ENCODE peak calls at places on chromosomes 6 and 20, in ten cellular contexts. B is astrocyte, Z is heart right ventricle, V is MCF 10A, K is esophagus squamous epithelium, S is suprapubic skin, M is GM10248, I is Calu3, R is B cell, L is kidney. J is an unnamed sample.

GRCh38 chr6:129525055-129525454 is 184.9 kb downstream of the ARHGAP18 start:
- DNase-seq in M (no peak), S (no peak), Z (no peak), V (peak), B (peak), R (no peak), L (no peak), I (no peak), K (no peak), J (no peak)

GRCh38 chr20:48076247-48076646 is 291.0 kb upstream of the SULF2 start:
- DNase-seq in K (no peak), I (no peak), V (no peak), M (no peak), B (no peak), Z (no peak), R (no peak), S (no peak), L (no peak), J (no peak)

GRCh38 chr6:20447581-20448132 is 46.0 kb downstream of the E2F3 start:
- DNase-seq in R (no peak), B (no peak), K (no peak), L (no peak), V (peak), S (no peak), I (no peak), M (no peak), Z (no peak), J (no peak)

GRCh38 chr6:138383776-138384175 is 6.1 kb downstream of the SMIM28 start:
- DNase-seq in B (no peak), K (no peak), V (no peak), Z (no peak), M (no peak), R (no peak), I (no peak), S (no peak), L (no peak), J (no peak)

GRCh38 chr6:26501482-26501986 is 1.4 kb downstream of the BTN1A1 start:
- DNase-seq in M (peak), S (no peak), B (peak), Z (peak), I (peak), V (no peak), L (peak), R (peak), K (no peak), J (no peak)

GRCh38 chr20:46200582-46201570 is 82.8 kb downstream of the CD40 start:
- DNase-seq in S (no peak), K (no peak), Z (no peak), I (no peak), V (no peak), M (no peak), L (no peak), B (no peak), R (no peak), J (no peak)

GRCh38 chr6:93416575-93417420 is 2.6 kb downstream of the EPHA7 start:
- DNase-seq in M (peak), K (no peak), R (peak), B (peak), L (peak), I (peak), S (peak), V (no peak), Z (peak), J (no peak)

GRCh38 chr6:157269261-157269794 is 54.0 kb downstream of the TMEM242 start:
- DNase-seq in I (no peak), S (no peak), R (no peak), Z (peak), B (peak), L (peak), M (no peak), K (no peak), V (no peak), J (no peak)

GRCh38 chr6:35377002-35377401 is 34.6 kb downstream of the PPARD start:
- DNase-seq in K (no peak), V (no peak), R (no peak), S (no peak), M (no peak), Z (no peak), L (no peak), I (no peak), B (peak), J (no peak)

GRCh38 chr6:140846518-140847277 is 1286.0 kb upstream of the GJE1 start:
- DNase-seq in I (no peak), L (no peak), M (no peak), K (no peak), S (no peak), B (peak), Z (no peak), R (no peak), V (peak), J (no peak)

GRCh38 chr6:170080828-170081368 is 210.0 kb downstream of the DLL1 start:
- DNase-seq in Z (peak), V (no peak), K (no peak), R (no peak), L (peak), B (no peak), M (no peak), I (no peak), S (peak), J (no peak)

GRCh38 chr6:161743526-161744196 is 469.8 kb upstream of the AGPAT4 start:
- DNase-seq in I (no peak), V (no peak), L (no peak), M (no peak), R (no peak), Z (no peak), K (no peak), S (no peak), B (no peak), J (no peak)

GRCh38 chr20:25248501-25249172 is 752 bp downstream of the PYGB start:
- DNase-seq in L (no peak), Z (no peak), M (peak), I (no peak), B (no peak), K (no peak), R (no peak), V (no peak), S (no peak), J (no peak)

GRCh38 chr6:121235386-121235785 is 98.9 kb downstream of the TBC1D32 start:
- DNase-seq in M (no peak), K (no peak), V (no peak), Z (no peak), B (no peak), R (no peak), L (no peak), I (no peak), S (no peak), J (no peak)

GRCh38 chr6:13406051-13406477 is 77.7 kb upstream of the TBC1D7 start:
- DNase-seq in Z (peak), B (no peak), R (no peak), I (no peak), K (no peak), M (no peak), S (no peak), V (no peak), L (no peak), J (no peak)

GRCh38 chr20:8790442-8791074 is 278.3 kb upstream of the PLCB4 start:
- DNase-seq in I (peak), L (no peak), S (no peak), R (no peak), Z (peak), V (peak), B (peak), K (no peak), M (peak), J (no peak)

GRCh38 chr6:41231246-41231645 is 3.1 kb downstream of the TREML4 start:
- DNase-seq in L (no peak), B (no peak), S (no peak), Z (no peak), I (no peak), M (no peak), V (no peak), K (no peak), R (no peak), J (no peak)

GRCh38 chr6:41229716-41230115 is 1.6 kb downstream of the TREML4 start:
- DNase-seq in L (no peak), B (no peak), K (no peak), M (no peak), I (no peak), S (no peak), R (no peak), V (no peak), Z (no peak), J (no peak)

GRCh38 chr6:41226752-41227151 is 1.4 kb upstream of the TREML4 start:
- DNase-seq in R (no peak), I (no peak), K (no peak), B (no peak), S (no peak), Z (no peak), L (no peak), M (no peak), V (no peak), J (no peak)

GRCh38 chr6:41228088-41228487 is at the start of gene TREML4:
- DNase-seq in K (no peak), S (no peak), V (no peak), R (peak), M (no peak), B (no peak), I (no peak), L (no peak), Z (no peak), J (no peak)

GRCh38 chr6:41228616-41229015 is 467 bp downstream of the TREML4 start:
- DNase-seq in R (no peak), K (no peak), L (no peak), I (no peak), Z (no peak), S (no peak), V (peak), M (no peak), B (no peak), J (no peak)
- TF ChIP-seq CTCF in R (no peak), K (no peak), L (no peak), I (no peak), Z (no peak), S (no peak), V (no peak), M (peak), B (no peak), J (no peak)

DNA sequence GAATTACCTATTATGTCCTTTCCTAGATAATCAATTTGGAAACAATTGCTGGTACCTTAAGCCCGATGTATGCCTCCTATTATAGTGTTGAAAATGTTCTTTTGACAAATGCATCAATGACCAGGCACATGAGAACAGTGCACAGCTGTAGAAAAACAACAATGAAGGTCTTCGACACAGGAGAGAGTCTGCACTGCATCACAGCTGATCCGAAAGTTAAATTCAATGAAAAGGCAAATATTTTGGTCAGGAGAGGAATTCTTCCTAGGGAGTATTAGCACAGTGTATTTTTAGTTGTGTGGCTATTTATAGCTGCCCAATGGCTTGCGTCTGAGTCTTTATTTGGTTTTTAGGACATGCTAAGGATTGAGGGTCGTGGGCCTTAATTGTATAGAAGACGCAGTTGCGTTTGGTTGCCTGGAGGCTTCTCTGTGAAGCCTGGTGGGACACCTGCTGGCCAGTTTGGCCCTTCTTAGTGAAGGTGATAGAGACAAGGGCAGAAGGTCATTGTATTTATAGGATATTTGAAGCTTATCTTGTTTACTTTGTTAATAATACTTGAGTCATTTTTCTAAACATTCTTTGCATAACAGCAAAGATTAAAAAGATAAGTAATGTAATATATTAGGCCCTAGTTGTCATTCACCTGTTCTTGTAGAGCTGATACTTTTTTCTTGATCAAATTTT is 72.3 kb downstream of the CDYL start:
- DNase-seq in L (no peak), B (no peak), M (no peak), Z (peak), V (peak), K (no peak), S (no peak), R (no peak), I (peak), J (no peak)
- TF ChIP-seq CTCF in L (peak), B (peak), M (peak), Z (peak), V (peak), K (no peak), S (no peak), R (peak), I (no peak), J (no peak)

GRCh38 chr20:11379257-11380011 is 538.3 kb upstream of the BTBD3 start:
- DNase-seq in L (peak), I (no peak), B (no peak), V (no peak), S (no peak), M (no peak), R (no peak), Z (no peak), K (no peak), J (no peak)

GRCh38 chr20:11376406-11376805 is 541.3 kb upstream of the BTBD3 start:
- DNase-seq in V (peak), S (no peak), I (no peak), L (no peak), B (no peak), M (no peak), K (no peak), R (no peak), Z (no peak), J (no peak)

GRCh38 chr20:11376998-11377397 is 540.7 kb upstream of the BTBD3 start:
- DNase-seq in K (no peak), V (peak), I (no peak), Z (no peak), M (no peak), B (peak), S (no peak), R (no peak), L (no peak), J (no peak)

GRCh38 chr20:11377761-11378160 is 539.9 kb upstream of the BTBD3 start:
- DNase-seq in K (no peak), I (no peak), M (no peak), S (no peak), L (no peak), V (no peak), Z (no peak), R (no peak), B (no peak), J (no peak)

DNA sequence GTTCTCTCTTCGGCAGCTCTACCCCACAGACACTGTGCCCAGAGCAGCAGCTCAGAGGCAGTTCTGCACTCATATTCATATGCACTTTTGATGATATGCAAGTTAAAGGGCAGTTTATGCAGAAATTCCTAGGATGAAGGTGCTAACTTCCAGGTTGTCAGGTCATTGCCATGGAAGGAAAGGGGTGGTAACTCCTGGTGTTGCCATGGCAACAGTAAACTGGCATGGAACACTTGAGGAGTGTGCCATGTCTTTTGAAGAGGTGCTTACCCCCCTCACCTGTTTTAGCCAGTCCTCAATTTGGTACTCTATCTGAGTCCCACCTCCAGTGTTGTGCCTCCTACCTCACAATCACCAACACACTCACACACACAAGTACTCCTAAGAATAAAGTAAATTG is 539.4 kb upstream of the BTBD3 start:
- DNase-seq in I (no peak), K (no peak), B (no peak), L (no peak), V (no peak), M (no peak), R (no peak), Z (no peak), S (no peak), J (no peak)
- TF ChIP-seq CTCF in I (no peak), K (no peak), B (no peak), L (no peak), V (no peak), M (no peak), R (no peak), Z (no peak), S (no peak), J (no peak)

DNA sequence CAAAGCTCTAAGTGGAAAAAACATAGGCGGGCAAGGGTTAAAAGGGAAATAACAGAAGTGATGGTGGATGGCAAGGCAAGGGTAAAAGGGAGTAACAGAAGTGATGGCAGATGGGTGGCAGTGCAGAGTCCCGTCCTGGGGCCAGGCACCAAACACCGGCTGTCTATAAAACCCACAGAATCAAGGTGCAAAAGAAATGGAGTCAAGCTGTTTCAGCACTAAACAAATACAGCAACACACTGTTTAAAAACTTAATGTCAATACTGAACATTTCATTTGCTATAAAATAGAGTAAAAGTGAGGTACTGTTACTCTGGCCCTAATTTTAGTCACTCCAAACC is 87.6 kb downstream of the MAN1A1 start:
- DNase-seq in S (no peak), R (no peak), Z (no peak), M (no peak), B (no peak), I (no peak), V (no peak), L (no peak), K (no peak), J (no peak)
- TF ChIP-seq CTCF in S (no peak), R (no peak), Z (no peak), M (no peak), B (no peak), I (no peak), V (no peak), L (no peak), K (no peak), J (no peak)

GRCh38 chr6:45505470-45505869 is 127.7 kb upstream of the SUPT3H start:
- DNase-seq in L (no peak), S (no peak), V (no peak), R (no peak), M (no peak), K (no peak), Z (no peak), B (no peak), I (no peak), J (no peak)

GRCh38 chr6:45498620-45499019 is 120.9 kb upstream of the SUPT3H start:
- DNase-seq in M (no peak), V (no peak), S (no peak), K (no peak), I (no peak), L (no peak), Z (no peak), B (no peak), R (no peak), J (no peak)

GRCh38 chr6:45504947-45505346 is 127.2 kb upstream of the SUPT3H start:
- DNase-seq in B (peak), I (peak), K (no peak), M (no peak), R (no peak), S (no peak), V (peak), Z (no peak), L (no peak), J (no peak)

GRCh38 chr6:45502446-45502845 is 124.7 kb upstream of the SUPT3H start:
- DNase-seq in V (no peak), R (no peak), B (no peak), K (no peak), L (no peak), I (no peak), Z (no peak), S (no peak), M (no peak), J (no peak)

GRCh38 chr6:45500924-45501816 is 123.4 kb upstream of the SUPT3H start:
- DNase-seq in R (no peak), I (no peak), S (no peak), B (no peak), L (no peak), M (no peak), V (no peak), K (no peak), Z (no peak), J (no peak)
- TF ChIP-seq CTCF in R (no peak), I (no peak), S (no peak), B (peak), L (no peak), M (no peak), V (peak), K (no peak), Z (no peak), J (no peak)

GRCh38 chr6:31874084-31874670 is 4.6 kb downstream of the SLC44A4 start:
- DNase-seq in I (no peak), B (no peak), L (no peak), S (no peak), M (no peak), K (no peak), R (no peak), V (no peak), Z (no peak), J (no peak)

GRCh38 chr6:31874836-31875572 is 3.8 kb downstream of the SLC44A4 start:
- DNase-seq in S (no peak), I (no peak), B (no peak), K (no peak), R (no peak), Z (no peak), V (no peak), L (no peak), M (no peak), J (no peak)

GRCh38 chr6:31871068-31871659 is 7.6 kb downstream of the SLC44A4 start:
- DNase-seq in K (no peak), I (no peak), S (no peak), R (no peak), Z (no peak), M (no peak), L (no peak), V (no peak), B (peak), J (no peak)

GRCh38 chr6:31865205-31866118 is 2.8 kb upstream of the NEU1 start:
- DNase-seq in V (no peak), L (peak), R (no peak), K (no peak), Z (no peak), B (peak), S (no peak), M (no peak), I (no peak), J (no peak)

DNA sequence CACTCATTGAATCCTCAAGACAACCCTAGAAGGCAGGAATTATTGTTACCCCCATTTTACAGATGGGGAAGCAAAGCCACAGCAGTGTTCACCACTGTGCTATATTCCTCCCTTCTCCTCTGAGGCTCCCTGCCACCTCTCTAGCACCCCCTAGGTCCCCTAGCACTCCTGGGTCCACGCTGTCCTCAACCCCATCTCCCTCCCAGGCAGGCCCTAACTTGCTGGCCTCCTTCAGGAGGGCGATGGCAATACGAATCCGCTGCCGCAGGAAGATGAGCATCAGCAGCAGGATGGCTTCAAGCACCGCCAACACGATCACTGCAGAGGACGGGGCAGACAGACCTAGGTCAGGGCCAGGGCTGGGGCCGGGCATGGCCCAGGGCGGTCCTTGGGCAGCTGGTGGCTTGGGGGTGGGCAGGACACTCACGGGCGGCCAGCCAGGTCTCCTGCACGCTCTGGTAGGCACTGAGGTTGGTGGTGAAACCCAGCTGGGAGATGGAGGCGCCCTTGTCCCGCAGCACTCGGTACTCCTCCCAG is 7.8 kb upstream of the NEU1 start:
- DNase-seq in L (no peak), K (no peak), B (no peak), R (no peak), I (no peak), Z (no peak), V (no peak), S (no peak), M (no peak), J (no peak)
- TF ChIP-seq CTCF in L (no peak), K (no peak), B (no peak), R (no peak), I (no peak), Z (no peak), V (no peak), S (no peak), M (peak), J (no peak)

DNA sequence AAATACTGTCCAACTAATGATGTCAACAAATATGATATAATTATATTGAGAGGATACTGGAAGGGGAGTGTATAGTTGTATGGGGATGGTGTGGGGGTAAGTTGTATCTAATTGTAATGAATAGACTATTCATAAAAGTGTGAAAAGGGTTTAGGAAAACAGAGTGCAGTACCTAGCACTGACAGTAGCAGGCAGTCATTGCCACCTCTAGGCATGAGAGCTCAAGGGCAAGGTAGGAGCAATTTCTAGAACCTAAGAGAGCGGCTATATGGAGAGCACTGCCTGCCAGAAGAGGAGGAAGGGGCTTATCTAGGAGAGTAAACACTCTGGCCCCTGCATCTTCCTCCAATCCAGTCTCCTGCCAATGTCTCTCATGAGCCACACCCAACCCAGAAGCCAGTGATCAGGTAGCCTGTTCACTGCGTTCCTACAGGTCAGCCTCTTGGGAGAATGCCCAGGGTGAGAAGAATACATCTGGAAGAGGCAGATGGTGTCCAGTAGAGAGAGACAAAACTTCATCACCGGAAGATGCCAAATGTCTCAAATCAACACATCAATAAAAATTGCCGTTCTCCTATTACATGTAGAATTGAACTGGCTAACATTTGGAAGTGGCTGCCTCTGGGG is 200.0 kb downstream of the LY86 start:
- DNase-seq in Z (no peak), B (no peak), V (peak), L (no peak), R (no peak), M (no peak), S (no peak), K (no peak), I (no peak), J (no peak)
- TF ChIP-seq CTCF in Z (peak), B (peak), V (peak), L (peak), R (peak), M (peak), S (peak), K (peak), I (no peak), J (no peak)